ENCODE peak calls at places on chromosomes 4 and X, in ten cellular contexts. A is heart right ventricle; G is globus pallidus; Z is stimulated activated CD4-positive, alpha-beta T cell treated with anti-CD3 and anti-CD28 coated beads, Interleukin-4, amount 100 ng/mL, for 1 hour; K is Caco-2; Q is naive thymus-derived CD8-positive, alpha-beta T cell; M is CD8-positive, alpha-beta T cell; J is renal cortical epithelial cell; W is choroid plexus epithelial cell; S is Kasumi-1. X is an unnamed sample.

GRCh38 chrX:111098874-111099273 is 2.9 kb downstream of the PAK3 start:
- DNase-seq in Q (peak; percentile 54), S (peak; percentile 31), K (peak; percentile 33), W (peak; percentile 4), G (no peak), A (peak; percentile 3), J (peak; percentile 11), Z (peak; percentile 65), M (peak; percentile 51), X (no peak)

GRCh38 chr4:4651811-4652609 is 110.2 kb upstream of the STX18 start:
- DNase-seq in Q (no peak), W (peak; percentile 70), G (no peak), K (no peak), A (no peak), S (no peak), Z (no peak), M (no peak), J (no peak), X (no peak)

GRCh38 chr4:152850377-152850776 is 70.6 kb downstream of the ARFIP1 start:
- DNase-seq in M (peak; percentile 33), K (no peak), A (peak; percentile 31), Z (no peak), Q (peak; percentile 10), W (peak; percentile 84), J (peak; percentile 94), G (no peak), S (peak; percentile 61), X (no peak)

GRCh38 chr4:189088783-189089182 is 851.9 kb upstream of the FRG1 start:
- DNase-seq in J (no peak), M (no peak), W (no peak), S (no peak), Z (no peak), Q (no peak), G (no peak), A (no peak), K (no peak), X (no peak)

GRCh38 chrX:22748093-22748999 is 251.4 kb upstream of the DDX53 start:
- DNase-seq in K (no peak), A (peak; percentile 21), M (peak; percentile 23), J (peak; percentile 11), Z (peak; percentile 15), Q (peak; percentile 48), W (peak; percentile 57), S (peak; percentile 0), G (peak; percentile 16), X (no peak)

GRCh38 chr4:23981328-23981727 is 91.5 kb upstream of the PPARGC1A start:
- DNase-seq in G (no peak), K (no peak), W (no peak), Z (no peak), Q (no peak), J (peak; percentile 61), S (no peak), A (no peak), M (no peak), X (no peak)

GRCh38 chrX:52363247-52363883 is 5.5 kb upstream of the XAGE2 start:
- DNase-seq in M (no peak), W (peak; percentile 37), G (no peak), Z (no peak), A (no peak), S (peak; percentile 6), K (no peak), Q (no peak), J (no peak), X (no peak)

GRCh38 chrX:10379848-10380247 is 223.1 kb downstream of the CLCN4 start:
- DNase-seq in Q (no peak), K (no peak), J (no peak), A (no peak), Z (no peak), W (no peak), S (no peak), M (no peak), G (no peak), X (no peak)

GRCh38 chrX:151711787-151712186 is 4.0 kb upstream of the FATE1 start:
- DNase-seq in A (peak; percentile 54), S (no peak), G (no peak), K (no peak), J (no peak), Q (no peak), M (no peak), Z (no peak), W (no peak), X (peak; percentile 15)